ENCODE peak calls at places on chromosomes 7 and 10, in six cellular contexts. One of them, this sample, is unnamed.
A peak's percentile ranks its signal among the peaks of the same experiment; 100 is the strongest.

GRCh38 chr10:122646511-122647382 is 52.9 kb downstream of the C10orf120 start:
- DNase-seq in HepG2: no peak
- DNase-seq in WERI-Rb-1: no peak
- DNase-seq in neuronal stem cell: no peak
- DNase-seq in heart right ventricle: no peak
- DNase-seq in neural progenitor cell: no peak
- DNase-seq in this sample: no peak

GRCh38 chr10:75425291-75426079 is 5.9 kb upstream of the LRMDA start:
- DNase-seq in neural progenitor cell: no peak
- DNase-seq in HepG2: no peak
- DNase-seq in neuronal stem cell: no peak
- DNase-seq in heart right ventricle: no peak
- DNase-seq in WERI-Rb-1: no peak
- DNase-seq in this sample: no peak

GRCh38 chr10:129647563-129647962 is 180.5 kb downstream of the MGMT start:
- DNase-seq in HepG2: no peak
- DNase-seq in heart right ventricle: no peak
- DNase-seq in neural progenitor cell: no peak
- DNase-seq in neuronal stem cell: no peak
- DNase-seq in WERI-Rb-1: no peak
- DNase-seq in this sample: no peak

GRCh38 chr10:92291921-92292860 is 1.2 kb downstream of the MARCHF5 start:
- DNase-seq in neuronal stem cell: peak; percentile 23
- DNase-seq in HepG2: peak; percentile 28
- DNase-seq in neural progenitor cell: peak; percentile 56
- DNase-seq in heart right ventricle: peak; percentile 44
- DNase-seq in WERI-Rb-1: peak; percentile 48
- DNase-seq in this sample: peak; percentile 36

GRCh38 chr10:101042118-101042517 is 11.1 kb downstream of the SFXN3 start:
- DNase-seq in HepG2: no peak
- DNase-seq in neural progenitor cell: no peak
- DNase-seq in WERI-Rb-1: no peak
- DNase-seq in heart right ventricle: no peak
- DNase-seq in neuronal stem cell: no peak
- DNase-seq in this sample: no peak

GRCh38 chr10:6465437-6465836 is 114.6 kb downstream of the PRKCQ start:
- DNase-seq in heart right ventricle: no peak
- DNase-seq in neural progenitor cell: no peak
- DNase-seq in WERI-Rb-1: no peak
- DNase-seq in HepG2: no peak
- DNase-seq in neuronal stem cell: no peak
- DNase-seq in this sample: no peak

GRCh38 chr7:17046666-17047065 is 164.9 kb upstream of the AGR3 start:
- DNase-seq in heart right ventricle: no peak
- DNase-seq in neural progenitor cell: no peak
- DNase-seq in neuronal stem cell: no peak
- DNase-seq in HepG2: no peak
- DNase-seq in WERI-Rb-1: no peak
- DNase-seq in this sample: no peak

GRCh38 chr10:10826125-10826524 is 191.5 kb upstream of the CELF2 start:
- DNase-seq in neural progenitor cell: no peak
- DNase-seq in HepG2: no peak
- DNase-seq in heart right ventricle: no peak
- DNase-seq in neuronal stem cell: no peak
- DNase-seq in WERI-Rb-1: no peak
- DNase-seq in this sample: no peak

GRCh38 chr10:130888493-130888892 is 423.0 kb downstream of the TCERG1L start:
- DNase-seq in neuronal stem cell: no peak
- DNase-seq in heart right ventricle: no peak
- DNase-seq in HepG2: no peak
- DNase-seq in neural progenitor cell: no peak
- DNase-seq in WERI-Rb-1: no peak
- DNase-seq in this sample: no peak

GRCh38 chr10:2839081-2839725 is 228.1 kb upstream of the PFKP start:
- DNase-seq in heart right ventricle: no peak
- DNase-seq in neural progenitor cell: peak; percentile 72
- DNase-seq in WERI-Rb-1: peak; percentile 55
- DNase-seq in neuronal stem cell: peak; percentile 17
- DNase-seq in HepG2: peak; percentile 33
- DNase-seq in this sample: peak; percentile 37

GRCh38 chr7:143018931-143019330 is 8.0 kb downstream of the OR9A2 start:
- DNase-seq in WERI-Rb-1: no peak
- DNase-seq in heart right ventricle: no peak
- DNase-seq in neural progenitor cell: no peak
- DNase-seq in HepG2: no peak
- DNase-seq in neuronal stem cell: no peak
- DNase-seq in this sample: no peak

GRCh38 chr10:96614515-96614914 is 27.7 kb upstream of the TM9SF3 start:
- DNase-seq in neuronal stem cell: no peak
- DNase-seq in heart right ventricle: no peak
- DNase-seq in neural progenitor cell: no peak
- DNase-seq in HepG2: peak; percentile 24
- DNase-seq in WERI-Rb-1: no peak
- DNase-seq in this sample: peak; percentile 79

GRCh38 chr7:149229526-149229925 is 9.9 kb upstream of the ZNF212 start:
- DNase-seq in heart right ventricle: no peak
- DNase-seq in neural progenitor cell: peak; percentile 23
- DNase-seq in WERI-Rb-1: no peak
- DNase-seq in HepG2: no peak
- DNase-seq in neuronal stem cell: no peak
- DNase-seq in this sample: no peak

GRCh38 chr7:95531605-95532004 is 45.9 kb downstream of the ASB4 start:
- DNase-seq in HepG2: no peak
- DNase-seq in neural progenitor cell: no peak
- DNase-seq in WERI-Rb-1: no peak
- DNase-seq in neuronal stem cell: no peak
- DNase-seq in heart right ventricle: no peak
- DNase-seq in this sample: no peak

GRCh38 chr7:117273325-117274292 is 49.2 kb downstream of the WNT2 start:
- DNase-seq in neuronal stem cell: no peak
- DNase-seq in HepG2: no peak
- DNase-seq in neural progenitor cell: peak; percentile 15
- DNase-seq in WERI-Rb-1: no peak
- DNase-seq in heart right ventricle: no peak
- DNase-seq in this sample: no peak

GRCh38 chr10:93334901-93335312 is 147.2 kb downstream of the MYOF start:
- DNase-seq in WERI-Rb-1: no peak
- DNase-seq in heart right ventricle: no peak
- DNase-seq in neuronal stem cell: no peak
- DNase-seq in HepG2: no peak
- DNase-seq in neural progenitor cell: no peak
- DNase-seq in this sample: no peak

GRCh38 chr10:31697271-31698168 is 231.1 kb downstream of the ARHGAP12 start:
- DNase-seq in WERI-Rb-1: no peak
- DNase-seq in heart right ventricle: peak; percentile 85
- DNase-seq in neuronal stem cell: no peak
- DNase-seq in neural progenitor cell: no peak
- DNase-seq in HepG2: no peak
- DNase-seq in this sample: no peak

GRCh38 chr10:14487511-14487909 is 156.8 kb upstream of the FRMD4A start:
- DNase-seq in neuronal stem cell: no peak
- DNase-seq in neural progenitor cell: no peak
- DNase-seq in heart right ventricle: no peak
- DNase-seq in HepG2: no peak
- DNase-seq in WERI-Rb-1: no peak
- DNase-seq in this sample: no peak

GRCh38 chr10:101663097-101663496 is 31.9 kb downstream of the FBXW4 start:
- DNase-seq in neural progenitor cell: no peak
- DNase-seq in neuronal stem cell: no peak
- DNase-seq in WERI-Rb-1: no peak
- DNase-seq in HepG2: no peak
- DNase-seq in heart right ventricle: no peak
- DNase-seq in this sample: no peak

GRCh38 chr7:83649701-83650100 is 762 bp upstream of the SEMA3E start:
- DNase-seq in heart right ventricle: no peak
- DNase-seq in neural progenitor cell: no peak
- DNase-seq in neuronal stem cell: no peak
- DNase-seq in HepG2: no peak
- DNase-seq in WERI-Rb-1: no peak
- DNase-seq in this sample: no peak

GRCh38 chr10:103967433-103968142 is 648 bp downstream of the SLK start:
- DNase-seq in WERI-Rb-1: no peak
- DNase-seq in neuronal stem cell: peak; percentile 9
- DNase-seq in HepG2: no peak
- DNase-seq in neural progenitor cell: peak; percentile 34
- DNase-seq in heart right ventricle: no peak
- DNase-seq in this sample: no peak

GRCh38 chr10:62196528-62196927 is 72.1 kb downstream of the RTKN2 start:
- DNase-seq in heart right ventricle: no peak
- DNase-seq in WERI-Rb-1: no peak
- DNase-seq in neuronal stem cell: no peak
- DNase-seq in HepG2: no peak
- DNase-seq in neural progenitor cell: no peak
- DNase-seq in this sample: no peak

GRCh38 chr10:54139819-54140428 is 661.1 kb downstream of the PCDH15 start:
- DNase-seq in neural progenitor cell: no peak
- DNase-seq in HepG2: no peak
- DNase-seq in WERI-Rb-1: no peak
- DNase-seq in neuronal stem cell: peak; percentile 6
- DNase-seq in heart right ventricle: no peak
- DNase-seq in this sample: no peak

GRCh38 chr7:50246551-50246950 is 58.0 kb upstream of the IKZF1 start:
- DNase-seq in neural progenitor cell: no peak
- DNase-seq in neuronal stem cell: no peak
- DNase-seq in heart right ventricle: no peak
- DNase-seq in WERI-Rb-1: no peak
- DNase-seq in HepG2: no peak
- DNase-seq in this sample: no peak
- H3K9me3 ChIP-seq in neural progenitor cell: no peaks in the 10 kb centered on the region
- H3K9me3 ChIP-seq in neuronal stem cell: peaks cover 7% of the 10 kb centered on the region
- H3K9me3 ChIP-seq in heart right ventricle: peaks cover 12% of the 10 kb centered on the region
- H3K9me3 ChIP-seq in WERI-Rb-1: peaks cover 4% of the 10 kb centered on the region
- H3K9me3 ChIP-seq in HepG2: peaks cover 22% of the 10 kb centered on the region
- H3K9me3 ChIP-seq in this sample: no peaks in the 10 kb centered on the region

GRCh38 chr7:5621776-5622175 is 159.7 kb downstream of the RNF216 start:
- DNase-seq in HepG2: no peak
- DNase-seq in neural progenitor cell: no peak
- DNase-seq in neuronal stem cell: no peak
- DNase-seq in heart right ventricle: no peak
- DNase-seq in WERI-Rb-1: no peak
- DNase-seq in this sample: no peak

GRCh38 chr7:5620459-5620881 is 161.0 kb downstream of the RNF216 start:
- DNase-seq in heart right ventricle: no peak
- DNase-seq in neural progenitor cell: peak; percentile 58
- DNase-seq in neuronal stem cell: no peak
- DNase-seq in HepG2: no peak
- DNase-seq in WERI-Rb-1: no peak
- DNase-seq in this sample: peak; percentile 59

GRCh38 chr7:5622286-5622685 is 159.2 kb downstream of the RNF216 start:
- DNase-seq in neuronal stem cell: no peak
- DNase-seq in neural progenitor cell: no peak
- DNase-seq in WERI-Rb-1: no peak
- DNase-seq in heart right ventricle: no peak
- DNase-seq in HepG2: no peak
- DNase-seq in this sample: no peak

GRCh38 chr7:5624386-5625365 is 156.8 kb downstream of the RNF216 start:
- DNase-seq in neural progenitor cell: no peak
- DNase-seq in neuronal stem cell: no peak
- DNase-seq in WERI-Rb-1: no peak
- DNase-seq in heart right ventricle: no peak
- DNase-seq in HepG2: no peak
- DNase-seq in this sample: no peak

GRCh38 chr7:5622746-5623145 is 158.7 kb downstream of the RNF216 start:
- DNase-seq in neuronal stem cell: no peak
- DNase-seq in heart right ventricle: no peak
- DNase-seq in WERI-Rb-1: no peak
- DNase-seq in HepG2: no peak
- DNase-seq in neural progenitor cell: no peak
- DNase-seq in this sample: no peak
- H3K9me3 ChIP-seq in neuronal stem cell: no peaks in the 10 kb centered on the region
- H3K9me3 ChIP-seq in heart right ventricle: no peaks in the 10 kb centered on the region
- H3K9me3 ChIP-seq in WERI-Rb-1: no peaks in the 10 kb centered on the region
- H3K9me3 ChIP-seq in HepG2: no peaks in the 10 kb centered on the region
- H3K9me3 ChIP-seq in neural progenitor cell: no peaks in the 10 kb centered on the region
- H3K9me3 ChIP-seq in this sample: no peaks in the 10 kb centered on the region

GRCh38 chr7:93133020-93133419 is 15.2 kb downstream of the SAMD9L start:
- DNase-seq in WERI-Rb-1: no peak
- DNase-seq in HepG2: no peak
- DNase-seq in heart right ventricle: no peak
- DNase-seq in neural progenitor cell: no peak
- DNase-seq in neuronal stem cell: no peak
- DNase-seq in this sample: no peak
- H3K9me3 ChIP-seq in WERI-Rb-1: no peaks in the 10 kb centered on the region
- H3K9me3 ChIP-seq in HepG2: no peaks in the 10 kb centered on the region
- H3K9me3 ChIP-seq in heart right ventricle: peaks cover 70% of the 10 kb centered on the region
- H3K9me3 ChIP-seq in neural progenitor cell: no peaks in the 10 kb centered on the region
- H3K9me3 ChIP-seq in neuronal stem cell: no peaks in the 10 kb centered on the region
- H3K9me3 ChIP-seq in this sample: no peaks in the 10 kb centered on the region

GRCh38 chr10:85788570-85788969 is 578.0 kb downstream of the GRID1 start:
- DNase-seq in heart right ventricle: no peak
- DNase-seq in HepG2: no peak
- DNase-seq in WERI-Rb-1: no peak
- DNase-seq in neuronal stem cell: no peak
- DNase-seq in neural progenitor cell: no peak
- DNase-seq in this sample: no peak
- H3K9me3 ChIP-seq in heart right ventricle: no peaks in the 10 kb centered on the region
- H3K9me3 ChIP-seq in HepG2: no peaks in the 10 kb centered on the region
- H3K9me3 ChIP-seq in WERI-Rb-1: no peaks in the 10 kb centered on the region
- H3K9me3 ChIP-seq in neuronal stem cell: no peaks in the 10 kb centered on the region
- H3K9me3 ChIP-seq in neural progenitor cell: no peaks in the 10 kb centered on the region
- H3K9me3 ChIP-seq in this sample: no peaks in the 10 kb centered on the region

GRCh38 chr10:117609095-117609821 is 66.7 kb downstream of the EMX2 start:
- DNase-seq in WERI-Rb-1: no peak
- DNase-seq in neural progenitor cell: no peak
- DNase-seq in neuronal stem cell: no peak
- DNase-seq in HepG2: peak; percentile 36
- DNase-seq in heart right ventricle: peak; percentile 23
- DNase-seq in this sample: no peak
- H3K9me3 ChIP-seq in WERI-Rb-1: no peaks in the 10 kb centered on the region
- H3K9me3 ChIP-seq in neural progenitor cell: no peaks in the 10 kb centered on the region
- H3K9me3 ChIP-seq in neuronal stem cell: no peaks in the 10 kb centered on the region
- H3K9me3 ChIP-seq in HepG2: no peaks in the 10 kb centered on the region
- H3K9me3 ChIP-seq in heart right ventricle: no peaks in the 10 kb centered on the region
- H3K9me3 ChIP-seq in this sample: no peaks in the 10 kb centered on the region

GRCh38 chr7:156079156-156079555 is 266.9 kb upstream of the SHH start:
- DNase-seq in HepG2: no peak
- DNase-seq in WERI-Rb-1: no peak
- DNase-seq in heart right ventricle: no peak
- DNase-seq in neural progenitor cell: no peak
- DNase-seq in neuronal stem cell: no peak
- DNase-seq in this sample: no peak
- H3K9me3 ChIP-seq in HepG2: no peaks in the 10 kb centered on the region
- H3K9me3 ChIP-seq in WERI-Rb-1: peaks cover 4% of the 10 kb centered on the region
- H3K9me3 ChIP-seq in heart right ventricle: no peaks in the 10 kb centered on the region
- H3K9me3 ChIP-seq in neural progenitor cell: no peaks in the 10 kb centered on the region
- H3K9me3 ChIP-seq in neuronal stem cell: no peaks in the 10 kb centered on the region
- H3K9me3 ChIP-seq in this sample: no peaks in the 10 kb centered on the region

GRCh38 chr7:98495523-98495922 is 94.6 kb upstream of the BAIAP2L1 start:
- DNase-seq in neuronal stem cell: no peak
- DNase-seq in neural progenitor cell: no peak
- DNase-seq in WERI-Rb-1: no peak
- DNase-seq in HepG2: no peak
- DNase-seq in heart right ventricle: no peak
- DNase-seq in this sample: no peak
- H3K9me3 ChIP-seq in neuronal stem cell: no peaks in the 10 kb centered on the region
- H3K9me3 ChIP-seq in neural progenitor cell: no peaks in the 10 kb centered on the region
- H3K9me3 ChIP-seq in WERI-Rb-1: peaks cover 5% of the 10 kb centered on the region
- H3K9me3 ChIP-seq in HepG2: peaks cover 26% of the 10 kb centered on the region
- H3K9me3 ChIP-seq in heart right ventricle: no peaks in the 10 kb centered on the region
- H3K9me3 ChIP-seq in this sample: no peaks in the 10 kb centered on the region